ENCODE peak calls at places on chromosomes 2 and 18, in five cellular contexts. V is HCT116, O is IMR-90, Z is A549, X is HepG2. G is an unnamed sample.

GRCh38 chr2:232731470-232731869 is 34.3 kb downstream of the GIGYF2 start:
- DNase-seq in Z (no peak), X (no peak), V (no peak), O (peak), G (no peak)

GRCh38 chr2:230847883-230848388 is 16.8 kb upstream of the ITM2C start:
- DNase-seq in O (peak), V (peak), Z (peak), X (peak), G (peak)

GRCh38 chr18:32057624-32058165 is 34.0 kb upstream of the RNF138 start:
- DNase-seq in Z (no peak), V (no peak), X (no peak), O (no peak), G (no peak)

GRCh38 chr18:51153659-51154371 is 43.7 kb downstream of the MEX3C start:
- DNase-seq in Z (no peak), V (no peak), X (no peak), O (no peak), G (peak)

GRCh38 chr2:24050041-24050655 is 607 bp downstream of the FKBP1B start:
- DNase-seq in O (no peak), Z (no peak), V (no peak), X (peak), G (peak)

GRCh38 chr2:114442545-114442944 is at the start of gene DPP10:
- DNase-seq in X (peak), Z (no peak), O (peak), V (no peak), G (no peak)

GRCh38 chr2:4140284-4140962 is 437.0 kb downstream of the DCDC2C start:
- DNase-seq in Z (no peak), V (no peak), X (no peak), O (no peak), G (no peak)

GRCh38 chr18:10482985-10483949 is 28.8 kb downstream of the APCDD1 start:
- DNase-seq in O (no peak), V (no peak), X (no peak), Z (no peak), G (no peak)

GRCh38 chr2:215107229-215108056 is 31.0 kb downstream of the ABCA12 start:
- DNase-seq in Z (no peak), O (no peak), V (no peak), X (no peak), G (no peak)

GRCh38 chr2:236178921-236179652 is 10.9 kb upstream of the GBX2 start:
- DNase-seq in Z (no peak), X (no peak), V (no peak), O (no peak), G (peak)

GRCh38 chr2:233093721-233094120 is 33.6 kb downstream of the INPP5D start:
- DNase-seq in O (no peak), Z (no peak), V (no peak), X (no peak), G (no peak)

GRCh38 chr2:158079672-158080071 is 22.0 kb upstream of the UPP2 start:
- DNase-seq in Z (no peak), X (peak), O (peak), V (no peak), G (no peak)

GRCh38 chr2:20091305-20091991 is 40.0 kb upstream of the LAPTM4A start:
- DNase-seq in V (no peak), X (no peak), O (peak), Z (peak), G (no peak)

GRCh38 chr18:80231616-80232015 is 15.7 kb downstream of the PARD6G start:
- DNase-seq in X (no peak), O (no peak), V (no peak), Z (no peak), G (no peak)

GRCh38 chr2:85288244-85288725 is 39.5 kb downstream of the TGOLN2 start:
- DNase-seq in X (no peak), Z (peak), V (peak), O (peak), G (no peak)

GRCh38 chr2:221423212-221423804 is 148.8 kb downstream of the EPHA4 start:
- DNase-seq in X (no peak), O (no peak), Z (no peak), V (no peak), G (no peak)

GRCh38 chr2:45871025-45871424 is 219.6 kb downstream of the PRKCE start:
- DNase-seq in V (no peak), Z (no peak), X (no peak), O (no peak), G (no peak)

GRCh38 chr18:2939317-2939716 is 73.6 kb downstream of the LPIN2 start:
- DNase-seq in V (no peak), X (peak), O (no peak), Z (peak), G (no peak)

GRCh38 chr2:53437371-53437770 is 330.2 kb upstream of the CHAC2 start:
- DNase-seq in O (peak), Z (no peak), X (no peak), V (no peak), G (no peak)

GRCh38 chr2:57546478-57546877 is 500.1 kb upstream of the VRK2 start:
- DNase-seq in X (no peak), O (no peak), V (no peak), Z (no peak), G (no peak)

GRCh38 chr2:113806217-113806913 is 49.9 kb upstream of the SLC35F5 start:
- DNase-seq in Z (no peak), V (no peak), X (no peak), O (no peak), G (no peak)

GRCh38 chr2:188437537-188437936 is 145.9 kb downstream of the GULP1 start:
- DNase-seq in O (no peak), Z (no peak), X (no peak), V (no peak), G (no peak)

GRCh38 chr2:230762317-230762896 is 49.8 kb downstream of the CAB39 start:
- DNase-seq in V (no peak), Z (peak), O (no peak), X (peak), G (peak)

GRCh38 chr2:151570191-151570590 is 160.5 kb downstream of the RIF1 start:
- DNase-seq in V (no peak), X (no peak), Z (no peak), O (no peak), G (no peak)
- TF ChIP-seq RAD21 in V (no peak), X (no peak), Z (no peak), O (no peak), G (no peak)

GRCh38 chr2:207734264-207734635 is 22.8 kb downstream of the CCNYL1 start:
- DNase-seq in V (peak), Z (no peak), X (peak), O (peak), G (peak)
- TF ChIP-seq RAD21 in V (peak), Z (peak), X (peak), O (peak), G (peak)

DNA sequence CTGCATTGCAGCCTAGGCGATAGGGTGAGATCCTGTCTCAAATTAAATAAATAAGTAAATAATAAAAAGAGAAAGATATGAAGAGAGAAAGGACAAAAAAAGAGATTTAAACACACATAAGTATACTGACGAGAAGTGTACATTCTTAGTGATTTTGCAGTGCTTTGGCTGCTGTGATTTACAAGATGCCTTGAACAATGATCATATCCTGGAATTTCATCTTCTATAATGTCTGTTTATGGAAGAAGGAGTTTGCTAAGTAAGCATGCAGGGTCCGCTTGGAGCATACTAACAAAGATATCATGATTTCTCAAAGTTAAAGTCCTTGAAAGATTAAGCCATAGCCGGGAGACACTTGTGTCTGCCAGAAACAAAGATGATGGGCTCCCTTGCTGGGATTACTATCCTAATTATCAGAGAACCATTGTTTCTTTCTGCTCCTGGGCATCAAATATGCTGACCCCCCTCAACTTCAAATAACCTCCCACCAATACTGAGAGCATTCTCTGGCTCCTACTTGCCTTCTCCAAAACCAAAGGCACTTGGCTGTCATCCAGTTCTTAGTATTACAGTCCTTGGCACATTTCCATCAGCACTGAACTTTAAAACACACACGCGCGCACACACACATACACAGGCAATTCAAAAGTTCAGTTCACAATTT is 47.5 kb upstream of the STAM2 start:
- DNase-seq in X (peak), O (peak), Z (no peak), V (no peak), G (peak)
- TF ChIP-seq RAD21 in X (no peak), O (no peak), Z (no peak), V (no peak), G (no peak)

GRCh38 chr2:44136186-44136585 is 32.5 kb upstream of the PPM1B start:
- DNase-seq in V (no peak), X (no peak), Z (peak), O (peak), G (no peak)

GRCh38 chr2:44139741-44140140 is 28.9 kb upstream of the PPM1B start:
- DNase-seq in Z (no peak), O (no peak), X (no peak), V (no peak), G (no peak)

GRCh38 chr2:44137048-44137447 is 31.6 kb upstream of the PPM1B start:
- DNase-seq in X (no peak), V (no peak), Z (no peak), O (no peak), G (no peak)

GRCh38 chr2:44135771-44136170 is 32.9 kb upstream of the PPM1B start:
- DNase-seq in Z (no peak), V (no peak), O (peak), X (no peak), G (no peak)

GRCh38 chr2:44137872-44138551 is 30.7 kb upstream of the PPM1B start:
- DNase-seq in X (no peak), V (no peak), O (no peak), Z (no peak), G (no peak)
- TF ChIP-seq RAD21 in X (no peak), V (no peak), O (no peak), Z (no peak), G (no peak)

GRCh38 chr2:18976112-18976961 is 382.1 kb downstream of the OSR1 start:
- DNase-seq in V (no peak), Z (no peak), X (no peak), O (peak), G (no peak)
- TF ChIP-seq RAD21 in V (no peak), Z (no peak), X (no peak), O (no peak), G (no peak)

GRCh38 chr18:7414459-7414858 is 152.7 kb upstream of the PTPRM start:
- DNase-seq in X (no peak), Z (no peak), V (no peak), O (no peak), G (no peak)

GRCh38 chr18:7417742-7418141 is 149.4 kb upstream of the PTPRM start:
- DNase-seq in X (no peak), O (no peak), Z (peak), V (no peak), G (no peak)

GRCh38 chr18:7415081-7415894 is 151.8 kb upstream of the PTPRM start:
- DNase-seq in V (no peak), O (no peak), X (no peak), Z (no peak), G (no peak)

GRCh38 chr18:7413906-7414305 is 153.2 kb upstream of the PTPRM start:
- DNase-seq in X (no peak), Z (no peak), O (no peak), V (no peak), G (no peak)
- TF ChIP-seq RAD21 in X (no peak), Z (no peak), O (no peak), V (no peak), G (no peak)

DNA sequence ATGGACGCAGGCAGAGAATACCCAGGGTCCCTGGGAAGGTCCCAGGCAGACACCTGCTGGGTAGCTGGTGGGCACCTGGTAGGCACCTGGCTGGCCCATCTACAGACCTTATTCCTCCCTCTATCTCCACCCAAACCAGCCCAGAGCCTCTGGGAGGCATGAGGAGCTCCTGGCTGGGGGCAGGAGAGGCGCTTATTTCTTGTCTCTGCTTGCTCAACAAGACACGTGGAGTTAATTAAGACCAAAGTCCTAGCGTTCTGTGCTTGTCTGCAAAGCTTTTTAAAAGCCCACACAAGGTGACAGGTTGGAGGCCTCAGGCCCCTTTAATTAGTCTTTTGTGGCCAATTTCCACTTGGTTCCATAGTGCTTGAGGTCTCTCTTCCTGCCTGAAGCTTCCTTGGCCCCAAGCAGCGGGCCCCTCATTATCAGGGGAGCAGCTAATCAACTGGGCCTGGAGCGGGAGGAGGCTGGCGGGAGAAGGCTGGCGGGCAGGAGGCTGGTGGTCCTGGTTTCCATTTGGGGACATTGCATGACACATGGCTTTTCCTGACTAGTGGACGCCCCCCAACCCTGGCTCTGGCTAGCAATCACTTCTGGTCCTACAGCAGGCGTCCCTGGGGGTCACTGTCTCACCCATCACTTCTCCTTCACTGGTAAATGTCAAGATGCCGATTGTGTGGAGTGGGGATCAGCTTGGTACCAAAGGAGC is 65.4 kb upstream of the HDAC4 start:
- DNase-seq in V (no peak), O (no peak), Z (no peak), X (no peak), G (no peak)
- TF ChIP-seq RAD21 in V (no peak), O (no peak), Z (no peak), X (no peak), G (no peak)

GRCh38 chr2:60796573-60797509 is 40.8 kb downstream of the PAPOLG start:
- DNase-seq in Z (no peak), V (no peak), X (no peak), O (peak), G (no peak)

GRCh38 chr2:60793169-60793568 is 37.1 kb downstream of the PAPOLG start:
- DNase-seq in O (no peak), X (no peak), V (no peak), Z (no peak), G (no peak)

DNA sequence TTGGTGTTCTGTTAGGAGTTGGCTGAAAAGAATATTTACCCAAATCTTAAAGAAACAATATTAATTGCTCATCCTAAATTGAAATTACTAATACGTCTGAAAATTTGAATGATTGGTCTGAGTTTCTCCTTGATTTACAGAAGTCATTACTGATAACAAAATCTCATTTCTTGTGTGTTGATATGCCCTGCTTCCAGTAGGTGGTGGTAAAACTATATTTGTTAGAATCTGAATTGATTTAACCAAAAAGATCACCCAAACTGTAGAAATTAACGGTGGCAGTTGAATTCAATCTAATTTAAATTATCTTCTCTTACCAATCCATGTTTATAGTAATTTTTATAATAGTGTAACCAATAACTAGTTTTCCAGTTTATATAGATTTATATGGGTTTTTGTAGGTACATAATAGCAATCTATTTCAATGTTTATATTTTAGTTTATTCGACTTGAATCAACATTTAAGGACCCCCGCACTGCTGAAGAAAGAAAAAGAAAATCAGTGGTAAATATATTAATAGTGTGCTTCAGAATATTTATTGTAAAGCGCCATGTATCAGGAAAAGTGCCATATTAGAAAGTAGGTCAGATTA is 38.3 kb downstream of the PAPOLG start:
- DNase-seq in O (peak), X (peak), Z (peak), V (no peak), G (peak)
- TF ChIP-seq RAD21 in O (peak), X (no peak), Z (peak), V (peak), G (peak)

GRCh38 chr2:182824056-182824758 is 42.2 kb downstream of the FRZB start:
- DNase-seq in X (no peak), V (no peak), Z (no peak), O (no peak), G (no peak)

GRCh38 chr2:182826051-182826450 is 40.4 kb downstream of the FRZB start:
- DNase-seq in V (no peak), X (no peak), O (no peak), Z (no peak), G (no peak)

GRCh38 chr2:182824759-182825143 is 41.7 kb downstream of the FRZB start:
- DNase-seq in V (no peak), Z (no peak), O (no peak), X (no peak), G (no peak)

GRCh38 chr2:182831097-182831496 is 35.3 kb downstream of the FRZB start:
- DNase-seq in X (no peak), V (no peak), Z (no peak), O (no peak), G (peak)

DNA sequence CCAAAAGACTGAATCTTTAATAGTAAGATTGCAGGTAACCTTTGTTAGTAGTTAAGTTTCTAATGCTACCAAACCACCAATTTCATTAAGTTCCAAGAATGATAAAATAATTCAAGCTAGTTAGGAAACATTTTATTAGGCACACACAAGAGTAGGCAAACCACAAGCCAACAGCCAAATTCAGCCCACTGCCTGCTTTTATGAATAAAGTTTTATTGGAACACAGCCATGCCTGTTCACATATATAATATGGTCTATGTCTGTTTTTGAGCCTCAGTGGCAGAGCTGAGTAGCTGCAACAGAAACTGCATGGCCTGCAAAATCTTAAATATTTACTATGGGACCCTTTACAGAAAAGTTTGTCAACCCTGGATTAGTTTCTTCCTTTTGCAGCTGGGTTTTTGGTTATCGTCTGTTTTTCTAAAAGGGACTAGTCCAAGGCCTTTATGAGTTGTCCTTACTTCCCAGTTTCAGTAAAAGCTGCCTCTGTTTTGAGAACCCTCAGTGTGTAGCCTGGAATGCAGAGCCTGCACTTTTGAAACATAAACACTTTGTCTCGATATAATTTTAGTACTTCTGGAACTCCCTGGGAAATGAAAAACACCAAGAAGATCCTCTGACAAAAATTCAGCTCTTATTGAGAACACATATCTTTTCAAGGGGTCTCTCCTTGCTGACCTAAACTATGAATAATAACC is 39.1 kb downstream of the FRZB start:
- DNase-seq in Z (no peak), V (no peak), X (no peak), O (peak), G (no peak)
- TF ChIP-seq RAD21 in Z (no peak), V (no peak), X (no peak), O (no peak), G (no peak)

G was measured in SK-N-SH.